ENCODE peak calls at places on chromosomes 3 and 15, in eight cellular contexts. U, P, M, Z, L, I, T and G are unnamed samples.

GRCh38 chr3:38084019-38084968 is 45.3 kb downstream of the DLEC1 start:
- DNase-seq in U (no peak), P (peak), M (peak), Z (no peak), L (no peak), I (peak), T (peak), G (no peak)

GRCh38 chr15:69209661-69210060 is 49.2 kb downstream of the GLCE start:
- DNase-seq in U (no peak), P (no peak), M (no peak), Z (no peak), L (no peak), I (no peak), T (no peak), G (no peak)

GRCh38 chr15:77508541-77509505 is 88.1 kb downstream of the HMG20A start:
- DNase-seq in U (no peak), P (no peak), M (peak), Z (no peak), L (peak), I (peak), T (no peak), G (no peak)

GRCh38 chr3:53104762-53105161 is 25.5 kb downstream of the RFT1 start:
- DNase-seq in U (no peak), P (no peak), M (no peak), Z (no peak), L (no peak), I (no peak), T (no peak), G (no peak)

GRCh38 chr3:5012398-5012797 is 33.2 kb downstream of the BHLHE40 start:
- DNase-seq in U (no peak), P (no peak), M (no peak), Z (no peak), L (no peak), I (no peak), T (no peak), G (no peak)

GRCh38 chr3:160475153-160475552 is 25.6 kb upstream of the TRIM59 start:
- DNase-seq in U (no peak), P (no peak), M (no peak), Z (no peak), L (no peak), I (no peak), T (no peak), G (no peak)

GRCh38 chr15:68371160-68371559 is 60.8 kb downstream of the ITGA11 start:
- DNase-seq in U (no peak), P (no peak), M (no peak), Z (no peak), L (no peak), I (no peak), T (no peak), G (no peak)

GRCh38 chr3:85567074-85567676 is 608.4 kb downstream of the CADM2 start:
- DNase-seq in U (no peak), P (no peak), M (peak), Z (no peak), L (peak), I (peak), T (no peak), G (no peak)

GRCh38 chr3:69882560-69882959 is 117.0 kb upstream of the SAMMSON start:
- DNase-seq in U (no peak), P (no peak), M (no peak), Z (no peak), L (no peak), I (no peak), T (no peak), G (no peak)

GRCh38 chr3:186411994-186412393 is 50.0 kb upstream of the DGKG start:
- DNase-seq in U (no peak), P (no peak), M (no peak), Z (no peak), L (no peak), I (no peak), T (no peak), G (no peak)

GRCh38 chr3:190617185-190617584 is 103.3 kb downstream of the IL1RAP start:
- DNase-seq in U (peak), P (no peak), M (no peak), Z (no peak), L (no peak), I (no peak), T (no peak), G (no peak)

GRCh38 chr3:72127843-72128242 is 342.9 kb upstream of the PROK2 start:
- DNase-seq in U (no peak), P (no peak), M (peak), Z (no peak), L (no peak), I (no peak), T (no peak), G (no peak)

GRCh38 chr3:171417813-171418212 is 42.4 kb downstream of the TNIK start:
- DNase-seq in U (no peak), P (no peak), M (peak), Z (no peak), L (no peak), I (no peak), T (no peak), G (no peak)

GRCh38 chr15:44087578-44088190 is 107.4 kb downstream of the FRMD5 start:
- DNase-seq in U (no peak), P (no peak), M (peak), Z (no peak), L (no peak), I (no peak), T (peak), G (no peak)

GRCh38 chr3:183117046-183117445 is 17.8 kb upstream of the MCCC1 start:
- DNase-seq in U (no peak), P (no peak), M (no peak), Z (no peak), L (no peak), I (no peak), T (no peak), G (no peak)

GRCh38 chr15:27183182-27183581 is 212.2 kb downstream of the GABRG3 start:
- DNase-seq in U (no peak), P (no peak), M (no peak), Z (no peak), L (no peak), I (no peak), T (no peak), G (no peak)

GRCh38 chr3:172040976-172041963 is 1.9 kb downstream of the FNDC3B start:
- DNase-seq in U (no peak), P (no peak), M (peak), Z (peak), L (peak), I (peak), T (no peak), G (no peak)

GRCh38 chr3:29552036-29552435 is 271.2 kb downstream of the RBMS3 start:
- DNase-seq in U (no peak), P (no peak), M (peak), Z (no peak), L (no peak), I (no peak), T (no peak), G (no peak)

GRCh38 chr3:72380711-72381508 is 467.3 kb downstream of the SHQ1 start:
- DNase-seq in U (no peak), P (no peak), M (no peak), Z (no peak), L (no peak), I (no peak), T (no peak), G (no peak)

GRCh38 chr15:59148160-59148810 is 43.3 kb downstream of the CCNB2 start:
- DNase-seq in U (no peak), P (no peak), M (peak), Z (no peak), L (no peak), I (no peak), T (no peak), G (no peak)

GRCh38 chr15:60520825-60521368 is 42.0 kb upstream of the ICE2 start:
- DNase-seq in U (no peak), P (no peak), M (peak), Z (peak), L (peak), I (peak), T (peak), G (no peak)

GRCh38 chr3:105466495-105467080 is 99.9 kb downstream of the ALCAM start:
- DNase-seq in U (no peak), P (no peak), M (no peak), Z (no peak), L (no peak), I (no peak), T (no peak), G (no peak)

GRCh38 chr3:155282416-155283091 is 10.9 kb downstream of the STRIT1 start:
- DNase-seq in U (no peak), P (no peak), M (peak), Z (no peak), L (no peak), I (no peak), T (no peak), G (no peak)

GRCh38 chr3:50221051-50221412 is 15.0 kb upstream of the GNAI2 start:
- DNase-seq in U (no peak), P (no peak), M (no peak), Z (no peak), L (no peak), I (no peak), T (no peak), G (no peak)

GRCh38 chr3:100850156-100850555 is 140.9 kb downstream of the TFG start:
- DNase-seq in U (no peak), P (no peak), M (peak), Z (no peak), L (no peak), I (no peak), T (no peak), G (no peak)

GRCh38 chr3:8990266-8991215 is 27.3 kb upstream of the RAD18 start:
- DNase-seq in U (no peak), P (no peak), M (peak), Z (no peak), L (no peak), I (no peak), T (no peak), G (no peak)

GRCh38 chr3:16385151-16385550 is 120.1 kb downstream of the OXNAD1 start:
- DNase-seq in U (no peak), P (no peak), M (peak), Z (no peak), L (no peak), I (no peak), T (no peak), G (no peak)

GRCh38 chr3:106566277-106566676 is 697.5 kb upstream of the CBLB start:
- DNase-seq in U (no peak), P (peak), M (no peak), Z (no peak), L (no peak), I (no peak), T (no peak), G (no peak)

GRCh38 chr3:68018275-68018674 is 363.9 kb upstream of the SUCLG2 start:
- DNase-seq in U (no peak), P (no peak), M (no peak), Z (no peak), L (no peak), I (no peak), T (no peak), G (no peak)

GRCh38 chr15:60661075-60661645 is 182.2 kb upstream of the ICE2 start:
- DNase-seq in U (no peak), P (no peak), M (no peak), Z (no peak), L (no peak), I (no peak), T (no peak), G (no peak)

GRCh38 chr3:125231895-125232294 is 19.3 kb upstream of the SLC12A8 start:
- DNase-seq in U (no peak), P (no peak), M (peak), Z (no peak), L (no peak), I (no peak), T (no peak), G (no peak)

GRCh38 chr3:132721479-132722164 is 587 bp downstream of the NPHP3 start:
- DNase-seq in U (peak), P (no peak), M (peak), Z (peak), L (peak), I (peak), T (peak), G (no peak)

GRCh38 chr15:27017168-27017809 is 46.3 kb downstream of the GABRG3 start:
- DNase-seq in U (no peak), P (peak), M (peak), Z (no peak), L (peak), I (peak), T (peak), G (no peak)

GRCh38 chr15:69132935-69133861 is 27.2 kb upstream of the GLCE start:
- DNase-seq in U (no peak), P (no peak), M (no peak), Z (no peak), L (no peak), I (no peak), T (no peak), G (no peak)

GRCh38 chr15:83320831-83321230 is 36.4 kb upstream of the BNC1 start:
- DNase-seq in U (no peak), P (no peak), M (no peak), Z (no peak), L (no peak), I (no peak), T (no peak), G (no peak)

GRCh38 chr3:50608278-50608677 is 3.3 kb downstream of the CISH start:
- DNase-seq in U (no peak), P (no peak), M (no peak), Z (no peak), L (no peak), I (no peak), T (no peak), G (no peak)

GRCh38 chr15:25436707-25437106 is 2.1 kb downstream of the UBE3A start:
- DNase-seq in U (no peak), P (no peak), M (no peak), Z (no peak), L (no peak), I (no peak), T (no peak), G (no peak)

GRCh38 chr3:16462679-16463078 is 50.8 kb downstream of the RFTN1 start:
- DNase-seq in U (no peak), P (no peak), M (no peak), Z (no peak), L (no peak), I (no peak), T (no peak), G (no peak)

GRCh38 chr3:158420654-158421396 is 150.2 kb upstream of the MLF1 start:
- DNase-seq in U (no peak), P (no peak), M (peak), Z (no peak), L (no peak), I (no peak), T (peak), G (no peak)

GRCh38 chr3:125401402-125401801 is 26.3 kb upstream of the ZNF148 start:
- DNase-seq in U (no peak), P (no peak), M (peak), Z (no peak), L (no peak), I (no peak), T (no peak), G (no peak)

DNA sequence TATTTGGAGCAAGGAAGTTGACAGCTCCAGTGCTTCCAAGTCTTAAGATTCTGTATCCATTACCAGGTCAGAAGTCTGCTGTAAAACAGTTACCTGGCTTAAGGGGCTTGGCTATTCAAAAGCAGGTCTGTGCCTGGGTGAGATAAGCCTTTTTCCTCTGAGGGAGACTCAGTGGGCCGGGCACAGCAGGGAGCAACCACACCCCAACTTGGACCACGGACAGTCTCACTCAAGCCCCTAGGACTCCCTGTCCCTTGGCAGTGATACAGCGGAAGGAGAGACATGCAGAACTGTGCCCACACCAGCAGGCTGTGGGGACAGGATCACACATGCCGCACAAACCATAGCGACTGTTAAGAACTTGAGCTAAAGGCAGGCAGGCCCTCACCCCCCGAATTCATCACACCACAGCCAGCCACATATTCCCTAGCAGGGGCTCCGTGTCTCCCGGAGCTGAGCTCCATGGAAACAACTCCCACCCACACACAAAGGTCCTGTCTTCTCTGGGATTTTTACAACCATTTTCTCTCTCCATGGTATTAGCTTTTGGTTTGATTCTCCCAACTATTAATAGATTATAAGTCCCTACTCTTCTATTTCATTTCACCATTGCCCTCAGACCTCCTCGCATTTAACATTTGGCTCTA is 2.9 kb upstream of the GP5 start:
- DNase-seq in U (no peak), P (no peak), M (no peak), Z (no peak), L (no peak), I (no peak), T (no peak), G (no peak)
- TF ChIP-seq POLR2A in U (no peak), P (no peak), M (no peak), Z (no peak), L (no peak), I (no peak), T (no peak), G (no peak)

GRCh38 chr3:13615019-13615528 is 66.1 kb downstream of the FBLN2 start:
- DNase-seq in U (no peak), P (no peak), M (no peak), Z (no peak), L (no peak), I (peak), T (no peak), G (no peak)
- TF ChIP-seq POLR2A in U (no peak), P (no peak), M (no peak), Z (no peak), L (no peak), I (no peak), T (no peak), G (no peak)

GRCh38 chr3:48663489-48664312 is 1.0 kb upstream of the CELSR3 start:
- DNase-seq in U (peak), P (peak), M (peak), Z (peak), L (peak), I (peak), T (peak), G (no peak)
- TF ChIP-seq POLR2A in U (no peak), P (no peak), M (peak), Z (peak), L (peak), I (peak), T (peak), G (no peak)

DNA sequence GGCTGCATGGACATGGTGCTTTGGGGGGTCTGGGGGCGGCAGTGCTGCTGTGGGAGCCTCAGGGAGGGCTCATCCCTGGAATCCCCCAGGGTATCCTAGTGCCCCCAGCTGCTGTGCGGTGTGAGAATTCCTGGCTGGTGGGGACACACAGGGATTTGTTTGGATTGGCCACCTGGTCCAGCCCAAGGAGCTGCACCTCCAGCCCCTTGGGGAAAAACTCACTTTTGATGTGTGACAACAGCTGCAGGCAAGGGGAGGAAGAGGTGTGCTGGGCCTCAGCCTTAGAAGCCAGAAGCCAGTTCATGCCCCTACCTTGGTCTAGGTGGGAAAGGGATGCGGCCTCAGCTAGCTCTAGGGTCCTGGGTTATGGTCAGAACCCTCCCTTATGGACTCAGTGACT is 8.4 kb upstream of the COMMD4 start:
- DNase-seq in U (no peak), P (no peak), M (no peak), Z (no peak), L (no peak), I (no peak), T (no peak), G (no peak)
- TF ChIP-seq POLR2A in U (no peak), P (no peak), M (no peak), Z (no peak), L (no peak), I (no peak), T (no peak), G (no peak)

GRCh38 chr15:66785637-66786036 is 83.6 kb downstream of the SMAD6 start:
- DNase-seq in U (no peak), P (no peak), M (peak), Z (no peak), L (no peak), I (no peak), T (no peak), G (no peak)

GRCh38 chr15:66788024-66788423 is 86.0 kb downstream of the SMAD6 start:
- DNase-seq in U (no peak), P (no peak), M (no peak), Z (no peak), L (no peak), I (no peak), T (no peak), G (no peak)

GRCh38 chr15:66786222-66786621 is 84.2 kb downstream of the SMAD6 start:
- DNase-seq in U (no peak), P (no peak), M (no peak), Z (no peak), L (no peak), I (no peak), T (no peak), G (no peak)

GRCh38 chr15:66787472-66787871 is 85.4 kb downstream of the SMAD6 start:
- DNase-seq in U (no peak), P (no peak), M (no peak), Z (no peak), L (no peak), I (no peak), T (no peak), G (no peak)

DNA sequence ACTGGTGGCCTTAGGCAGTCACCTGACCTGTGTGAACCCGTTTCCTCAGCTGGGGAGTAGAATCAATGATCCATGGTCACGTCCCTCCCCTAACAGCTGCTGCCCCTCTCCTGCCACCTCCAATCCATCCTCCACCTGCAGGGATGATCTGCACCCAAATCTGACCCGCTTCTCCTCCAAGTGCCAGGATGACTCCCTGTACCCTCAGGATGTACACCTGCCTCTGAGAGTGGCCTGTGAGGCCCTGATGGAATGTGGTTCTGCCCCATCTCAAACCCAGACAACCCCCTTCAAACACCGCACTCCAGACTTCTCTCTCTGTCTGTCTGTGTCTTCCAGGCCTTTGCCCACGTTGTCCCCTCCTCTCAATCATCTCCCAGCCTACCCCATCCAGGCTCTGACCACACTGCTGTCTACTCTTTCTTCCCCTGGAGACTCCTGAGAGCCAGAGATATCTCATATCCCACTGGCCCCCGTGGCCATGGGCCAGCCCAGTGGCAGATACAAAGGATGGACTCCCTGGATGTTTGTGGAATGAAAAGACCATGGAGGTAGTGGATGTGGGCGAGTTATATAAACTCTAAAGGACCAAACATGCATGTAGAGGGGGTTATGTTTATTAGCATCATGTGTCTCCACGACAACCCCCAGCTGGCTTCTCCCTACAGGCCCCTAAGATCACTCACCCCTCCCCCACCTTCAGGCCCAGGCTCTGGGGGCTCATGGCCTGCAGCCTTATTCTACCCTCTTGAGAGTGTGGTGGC is 84.9 kb downstream of the SMAD6 start:
- DNase-seq in U (no peak), P (no peak), M (peak), Z (no peak), L (no peak), I (no peak), T (no peak), G (no peak)
- TF ChIP-seq POLR2A in U (no peak), P (no peak), M (no peak), Z (no peak), L (no peak), I (no peak), T (no peak), G (no peak)

GRCh38 chr3:195794708-195795107 is 17.0 kb downstream of the MUC4 start:
- DNase-seq in U (no peak), P (no peak), M (no peak), Z (no peak), L (no peak), I (no peak), T (no peak), G (no peak)

GRCh38 chr3:195801251-195802183 is 10.2 kb downstream of the MUC4 start:
- DNase-seq in U (no peak), P (no peak), M (no peak), Z (no peak), L (no peak), I (no peak), T (no peak), G (no peak)

GRCh38 chr3:195802261-195802701 is 9.4 kb downstream of the MUC4 start:
- DNase-seq in U (no peak), P (no peak), M (no peak), Z (no peak), L (no peak), I (no peak), T (no peak), G (no peak)

GRCh38 chr3:195800240-195800639 is 11.5 kb downstream of the MUC4 start:
- DNase-seq in U (no peak), P (no peak), M (no peak), Z (no peak), L (no peak), I (no peak), T (no peak), G (no peak)

GRCh38 chr3:195796795-195797194 is 14.9 kb downstream of the MUC4 start:
- DNase-seq in U (no peak), P (no peak), M (no peak), Z (no peak), L (no peak), I (no peak), T (no peak), G (no peak)
- TF ChIP-seq POLR2A in U (no peak), P (no peak), M (no peak), Z (no peak), L (no peak), I (no peak), T (no peak), G (no peak)

GRCh38 chr3:43736558-43736995 is 45.8 kb downstream of the ABHD5 start:
- DNase-seq in U (no peak), P (no peak), M (peak), Z (no peak), L (no peak), I (no peak), T (no peak), G (no peak)
- TF ChIP-seq POLR2A in U (no peak), P (no peak), M (no peak), Z (no peak), L (no peak), I (no peak), T (no peak), G (no peak)